ENCODE peak calls at places on chromosomes 3 and 15, in four cellular contexts. W is IMR-90, P is NAMALWA, S is T follicular helper cell. J is an unnamed sample.

GRCh38 chr3:146308222-146308621 is 57.3 kb upstream of the PLSCR4 start:
- DNase-seq in W (peak), P (no peak), S (no peak), J (no peak)

GRCh38 chr3:79587150-79587549 is 180.6 kb downstream of the ROBO1 start:
- DNase-seq in W (no peak), P (no peak), S (no peak), J (no peak)

GRCh38 chr3:20648294-20648693 is 462.3 kb upstream of the SGO1 start:
- DNase-seq in W (peak), P (no peak), S (no peak), J (no peak)

GRCh38 chr3:64368163-64369025 is 143.1 kb upstream of the PRICKLE2 start:
- DNase-seq in W (no peak), P (no peak), S (no peak), J (peak)

GRCh38 chr15:66830358-66830757 is 128.3 kb downstream of the SMAD6 start:
- DNase-seq in W (peak), P (no peak), S (no peak), J (no peak)

GRCh38 chr3:8307545-8308110 is 194.0 kb upstream of the LMCD1 start:
- DNase-seq in W (no peak), P (no peak), S (no peak), J (no peak)

GRCh38 chr3:98041350-98041749 is 6.2 kb upstream of the GABRR3 start:
- DNase-seq in W (no peak), P (no peak), S (no peak), J (no peak)

GRCh38 chr3:119125742-119126507 is 20.0 kb upstream of the TEX55 start:
- DNase-seq in W (no peak), P (no peak), S (no peak), J (no peak)

GRCh38 chr15:76057332-76058000 is 2.3 kb upstream of the TMEM266 start:
- DNase-seq in W (peak), P (peak), S (no peak), J (peak)

GRCh38 chr3:155455765-155456164 is 162.3 kb upstream of the STRIT1 start:
- DNase-seq in W (no peak), P (no peak), S (no peak), J (no peak)

GRCh38 chr3:124883766-124884473 is 3.2 kb downstream of the ITGB5 start:
- DNase-seq in W (peak), P (no peak), S (no peak), J (no peak)

GRCh38 chr3:37139567-37140052 is 34.8 kb downstream of the LRRFIP2 start:
- DNase-seq in W (no peak), P (no peak), S (no peak), J (peak)

GRCh38 chr15:60374628-60375081 is 23.1 kb downstream of the ANXA2 start:
- DNase-seq in W (peak), P (no peak), S (no peak), J (no peak)